ENCODE peak calls at places on chromosomes 5 and 9, in five cellular contexts. One of them, this sample, is unnamed.
A peak's percentile ranks its signal among the peaks of the same experiment; 100 is the strongest.

GRCh38 chr5:13783731-13784130 is 160.8 kb downstream of the DNAH5 start:
- DNase-seq in fibroblast of pulmonary artery: no peak
- DNase-seq in transverse colon: no peak
- DNase-seq in GM12865: no peak
- DNase-seq in fibroblast of the aortic adventitia: peak; percentile 0
- DNase-seq in this sample: no peak

GRCh38 chr9:35842795-35843194 is 13.8 kb downstream of the TMEM8B start:
- DNase-seq in GM12865: peak; percentile 89
- DNase-seq in transverse colon: no peak
- DNase-seq in fibroblast of the aortic adventitia: no peak
- DNase-seq in fibroblast of pulmonary artery: no peak
- DNase-seq in this sample: no peak

GRCh38 chr5:172160506-172160905 is 27.5 kb downstream of the STK10 start:
- DNase-seq in GM12865: no peak
- DNase-seq in fibroblast of pulmonary artery: no peak
- DNase-seq in transverse colon: no peak
- DNase-seq in fibroblast of the aortic adventitia: no peak
- DNase-seq in this sample: no peak

GRCh38 chr9:136091582-136092352 is 3.3 kb downstream of the NACC2 start:
- DNase-seq in fibroblast of the aortic adventitia: no peak
- DNase-seq in fibroblast of pulmonary artery: no peak
- DNase-seq in transverse colon: no peak
- DNase-seq in GM12865: no peak
- DNase-seq in this sample: no peak

GRCh38 chr5:88944751-88945507 is 61.9 kb upstream of the MEF2C start:
- DNase-seq in transverse colon: no peak
- DNase-seq in fibroblast of pulmonary artery: peak; percentile 18
- DNase-seq in fibroblast of the aortic adventitia: peak; percentile 47
- DNase-seq in GM12865: no peak
- DNase-seq in this sample: peak; percentile 14

GRCh38 chr9:108885643-108886348 is 23.7 kb downstream of the ACTL7A start:
- DNase-seq in GM12865: peak; percentile 95
- DNase-seq in transverse colon: peak; percentile 28
- DNase-seq in fibroblast of the aortic adventitia: peak; percentile 78
- DNase-seq in fibroblast of pulmonary artery: peak; percentile 95
- DNase-seq in this sample: peak; percentile 89

GRCh38 chr5:97554992-97555981 is 372.2 kb upstream of the RIOK2 start:
- DNase-seq in fibroblast of the aortic adventitia: peak; percentile 56
- DNase-seq in fibroblast of pulmonary artery: peak; percentile 37
- DNase-seq in transverse colon: no peak
- DNase-seq in GM12865: no peak
- DNase-seq in this sample: peak; percentile 22

GRCh38 chr5:134113908-134114875 is at the start of gene TCF7:
- DNase-seq in fibroblast of the aortic adventitia: peak; percentile 76
- DNase-seq in fibroblast of pulmonary artery: peak; percentile 72
- DNase-seq in GM12865: peak; percentile 86
- DNase-seq in transverse colon: peak; percentile 86
- DNase-seq in this sample: peak; percentile 75

GRCh38 chr9:86767373-86767772 is 179.9 kb downstream of the GAS1 start:
- DNase-seq in fibroblast of pulmonary artery: peak; percentile 10
- DNase-seq in transverse colon: no peak
- DNase-seq in fibroblast of the aortic adventitia: no peak
- DNase-seq in GM12865: no peak
- DNase-seq in this sample: no peak

GRCh38 chr5:164679461-164679860 is 1174.0 kb downstream of the MAT2B start:
- DNase-seq in transverse colon: no peak
- DNase-seq in fibroblast of pulmonary artery: no peak
- DNase-seq in fibroblast of the aortic adventitia: no peak
- DNase-seq in GM12865: no peak
- DNase-seq in this sample: no peak

GRCh38 chr5:164680216-164680615 is 1174.8 kb downstream of the MAT2B start:
- DNase-seq in fibroblast of pulmonary artery: no peak
- DNase-seq in GM12865: no peak
- DNase-seq in fibroblast of the aortic adventitia: no peak
- DNase-seq in transverse colon: no peak
- DNase-seq in this sample: no peak

GRCh38 chr5:164680812-164681211 is 1175.4 kb downstream of the MAT2B start:
- DNase-seq in GM12865: no peak
- DNase-seq in transverse colon: no peak
- DNase-seq in fibroblast of pulmonary artery: no peak
- DNase-seq in fibroblast of the aortic adventitia: no peak
- DNase-seq in this sample: no peak
- H3K4me3 ChIP-seq in GM12865: no peak overlapping the region
- H3K4me3 ChIP-seq in transverse colon: no peak overlapping the region
- H3K4me3 ChIP-seq in fibroblast of pulmonary artery: no peak overlapping the region
- H3K4me3 ChIP-seq in fibroblast of the aortic adventitia: no peak overlapping the region
- H3K4me3 ChIP-seq in this sample: no peak overlapping the region

DNA sequence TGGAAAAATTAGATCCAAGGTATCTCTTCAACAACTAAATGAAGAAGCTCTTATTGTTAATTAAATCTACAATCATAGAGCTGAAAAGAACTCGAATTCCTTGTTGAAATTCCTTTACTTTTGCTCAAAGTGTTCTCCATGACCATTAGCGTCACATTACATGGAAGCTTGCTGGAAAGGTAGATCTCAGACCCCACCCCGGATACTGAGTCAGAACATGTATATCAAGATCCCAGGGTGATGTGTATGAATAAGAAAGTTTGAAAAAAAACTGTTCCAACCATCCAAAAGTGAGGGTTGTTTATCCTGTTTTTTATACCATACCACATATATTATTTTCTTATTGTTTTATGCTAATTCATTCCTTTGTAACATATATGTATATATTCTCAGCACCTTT is 237.1 kb upstream of the PUM3 start:
- DNase-seq in fibroblast of pulmonary artery: no peak
- DNase-seq in transverse colon: no peak
- DNase-seq in GM12865: no peak
- DNase-seq in fibroblast of the aortic adventitia: no peak
- DNase-seq in this sample: peak; percentile 16
- TF ChIP-seq CTCF in fibroblast of pulmonary artery: no peak
- TF ChIP-seq CTCF in transverse colon: no peak
- TF ChIP-seq CTCF in GM12865: no peak
- TF ChIP-seq CTCF in fibroblast of the aortic adventitia: no peak
- TF ChIP-seq CTCF in this sample: no peak

DNA sequence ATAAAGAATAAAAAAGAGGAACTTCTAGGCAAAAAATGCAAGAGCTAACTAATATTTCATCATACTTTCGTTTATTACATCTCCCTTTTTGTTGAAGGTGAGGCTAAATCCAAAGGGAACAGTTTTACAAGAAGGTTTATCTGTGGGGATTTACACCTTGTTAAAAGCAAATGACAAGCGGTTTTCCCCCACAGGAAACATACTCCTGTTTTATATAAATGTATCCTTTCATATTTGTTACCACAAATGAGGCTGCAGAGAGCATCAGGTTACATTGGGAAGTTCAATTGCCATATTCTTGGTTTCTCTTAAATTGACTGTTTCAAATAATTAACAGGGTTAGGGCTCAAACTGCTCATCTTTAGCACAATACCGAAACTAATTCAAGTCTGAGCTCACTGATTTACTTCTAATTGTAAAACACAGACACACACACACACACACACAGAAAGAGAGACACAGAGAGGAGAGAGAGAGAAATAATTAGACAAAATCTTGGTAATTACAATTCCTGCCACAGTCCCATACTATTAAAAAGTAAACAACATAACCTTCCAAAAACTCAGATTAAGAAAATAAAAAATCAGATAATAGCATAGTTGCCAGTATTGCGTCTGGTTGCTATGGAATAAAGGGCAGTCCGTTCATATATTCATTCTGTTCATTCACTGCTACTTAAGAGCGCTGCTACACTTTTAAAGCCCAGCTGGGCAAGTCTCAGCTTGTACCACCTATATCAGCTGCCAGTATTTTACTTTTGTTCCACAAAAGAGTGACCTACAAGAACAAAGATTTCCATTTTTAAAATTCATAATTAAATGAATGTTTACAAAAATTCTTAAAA is 17.0 kb downstream of the RFX3 start:
- DNase-seq in fibroblast of the aortic adventitia: peak; percentile 40
- DNase-seq in fibroblast of pulmonary artery: peak; percentile 6
- DNase-seq in transverse colon: no peak
- DNase-seq in GM12865: peak; percentile 41
- DNase-seq in this sample: peak; percentile 5
- H3K4me3 ChIP-seq in fibroblast of the aortic adventitia: no peak overlapping the region
- H3K4me3 ChIP-seq in fibroblast of pulmonary artery: no peak overlapping the region
- H3K4me3 ChIP-seq in transverse colon: peak overlapping the region; percentile 13
- H3K4me3 ChIP-seq in GM12865: peak overlapping the region; percentile 47
- H3K4me3 ChIP-seq in this sample: no peak overlapping the region

DNA sequence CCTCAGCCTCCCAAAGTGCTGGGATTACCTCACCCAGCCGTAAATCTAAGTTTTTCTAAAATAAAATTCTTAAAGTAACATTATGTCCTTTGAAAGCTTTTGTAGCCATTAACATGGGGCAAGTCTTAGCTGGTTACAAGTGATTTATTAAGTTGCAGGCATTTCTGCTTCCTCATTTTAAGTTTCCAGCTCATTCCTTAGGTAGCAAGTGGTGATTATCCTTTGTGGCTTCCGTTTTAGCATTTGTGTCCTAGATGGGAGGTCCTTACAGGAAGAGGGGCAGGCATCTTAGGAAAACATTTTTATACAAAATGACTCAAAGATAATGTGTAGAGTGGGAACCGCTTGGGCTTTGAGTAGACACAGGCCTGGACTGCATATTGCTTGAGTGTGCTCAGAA is 35.0 kb upstream of the ROPN1L start:
- DNase-seq in fibroblast of pulmonary artery: no peak
- DNase-seq in GM12865: no peak
- DNase-seq in fibroblast of the aortic adventitia: no peak
- DNase-seq in transverse colon: no peak
- DNase-seq in this sample: no peak
- TF ChIP-seq CTCF in fibroblast of pulmonary artery: no peak
- TF ChIP-seq CTCF in GM12865: no peak
- TF ChIP-seq CTCF in fibroblast of the aortic adventitia: no peak
- TF ChIP-seq CTCF in transverse colon: no peak
- TF ChIP-seq CTCF in this sample: no peak

GRCh38 chr9:114364123-114364522 is 23.7 kb downstream of the AKNA start:
- DNase-seq in GM12865: no peak
- DNase-seq in fibroblast of pulmonary artery: peak; percentile 87
- DNase-seq in fibroblast of the aortic adventitia: peak; percentile 61
- DNase-seq in transverse colon: no peak
- DNase-seq in this sample: peak; percentile 76
- H3K4me3 ChIP-seq in GM12865: no peak overlapping the region
- H3K4me3 ChIP-seq in fibroblast of pulmonary artery: no peak overlapping the region
- H3K4me3 ChIP-seq in fibroblast of the aortic adventitia: no peak overlapping the region
- H3K4me3 ChIP-seq in transverse colon: no peak overlapping the region
- H3K4me3 ChIP-seq in this sample: no peak overlapping the region

This sample was measured in cardiac fibroblast.